ENCODE peak calls at places on chromosomes 16 and 17, in seven cellular contexts. H is midbrain; B is DMS153; I is naive thymus-derived CD8-positive, alpha-beta T cell; D is vagina; Z is activated naive CD4-positive, alpha-beta T cell treated with anti-CD3 and anti-CD28 coated beads, Interleukin-2, amount 50 U/mL, for 16 hours; P is Right ventricle myocardium superior. G is an unnamed sample.

GRCh38 chr16:86680661-86681439 is 102.5 kb downstream of the FOXL1 start:
- DNase-seq in P (no peak), I (no peak), H (no peak), D (no peak), Z (no peak), B (no peak), G (no peak)

GRCh38 chr17:75832164-75832651 is 12.0 kb downstream of the UNC13D start:
- DNase-seq in I (peak), D (no peak), H (no peak), Z (no peak), P (no peak), B (no peak), G (no peak)

GRCh38 chr16:89739383-89739782 is 18.0 kb downstream of the ZNF276 start:
- DNase-seq in P (no peak), Z (no peak), I (no peak), H (no peak), D (no peak), B (no peak), G (no peak)

GRCh38 chr16:75593825-75594820 is 27.9 kb downstream of the GABARAPL2 start:
- DNase-seq in D (no peak), I (no peak), Z (no peak), H (no peak), P (no peak), B (peak), G (no peak)

GRCh38 chr16:50458694-50459271 is 89.4 kb upstream of the NKD1 start:
- DNase-seq in Z (no peak), H (no peak), B (no peak), D (no peak), I (no peak), P (no peak), G (no peak)

GRCh38 chr17:5191541-5192417 is at the start of gene ZNF594:
- DNase-seq in I (peak), H (peak), B (peak), P (peak), D (peak), Z (peak), G (peak)

GRCh38 chr17:74513987-74514631 is 17.2 kb downstream of the CD300LB start:
- DNase-seq in I (peak), H (no peak), Z (no peak), P (no peak), D (no peak), B (peak), G (no peak)

GRCh38 chr17:58402679-58403078 is 14.7 kb downstream of the RNF43 start:
- DNase-seq in H (no peak), P (no peak), I (no peak), Z (no peak), D (no peak), B (no peak), G (no peak)

GRCh38 chr16:69376393-69377059 is 9.3 kb downstream of the TERF2 start:
- DNase-seq in I (no peak), B (no peak), H (no peak), Z (no peak), P (no peak), D (no peak), G (no peak)

GRCh38 chr16:87696796-87697195 is 69.0 kb downstream of the KLHDC4 start:
- DNase-seq in B (no peak), Z (no peak), H (no peak), I (no peak), D (no peak), P (no peak), G (no peak)

GRCh38 chr17:27430882-27431491 is 25.3 kb upstream of the KSR1 start:
- DNase-seq in Z (no peak), P (peak), I (no peak), D (no peak), H (no peak), B (no peak), G (no peak)

GRCh38 chr16:70634861-70635260 is 11.5 kb upstream of the IL34 start:
- DNase-seq in P (no peak), D (no peak), H (no peak), B (no peak), I (no peak), Z (no peak), G (no peak)

GRCh38 chr16:11094075-11094593 is 149.8 kb downstream of the CLEC16A start:
- DNase-seq in H (no peak), B (no peak), P (no peak), Z (peak), D (no peak), I (no peak), G (no peak)

GRCh38 chr17:63029520-63029919 is 63.5 kb downstream of the TANC2 start:
- DNase-seq in Z (no peak), H (no peak), P (no peak), B (no peak), I (no peak), D (no peak), G (no peak)